ENCODE peak calls at places on chromosomes 4 and X, in seven cellular contexts. U, V, A, Y, P, W and D are unnamed samples.

GRCh38 chr4:182022899-182023298 is 220.3 kb upstream of the TENM3 start:
- DNase-seq in U (no peak), V (no peak), A (no peak), Y (peak), P (no peak), W (no peak), D (no peak)

GRCh38 chr4:180041576-180041975 is 2201.6 kb upstream of the TENM3 start:
- DNase-seq in U (no peak), V (no peak), A (no peak), Y (no peak), P (no peak), W (no peak), D (no peak)

GRCh38 chrX:18566748-18567147 is 105.2 kb downstream of the RS1 start:
- DNase-seq in U (no peak), V (no peak), A (no peak), Y (no peak), P (no peak), W (no peak), D (no peak)

GRCh38 chr4:42399393-42399792 is 2.1 kb downstream of the SHISA3 start:
- DNase-seq in U (no peak), V (no peak), A (no peak), Y (no peak), P (no peak), W (no peak), D (no peak)

GRCh38 chr4:29927895-29928294 is 792.3 kb upstream of the PCDH7 start:
- DNase-seq in U (no peak), V (no peak), A (no peak), Y (no peak), P (no peak), W (no peak), D (no peak)

GRCh38 chr4:7121861-7122653 is 54.2 kb upstream of the GRPEL1 start:
- DNase-seq in U (no peak), V (no peak), A (no peak), Y (no peak), P (no peak), W (no peak), D (no peak)

GRCh38 chrX:56248492-56248891 is 16.3 kb downstream of the KLF8 start:
- DNase-seq in U (no peak), V (peak), A (peak), Y (peak), P (no peak), W (peak), D (peak)

GRCh38 chr4:151865744-151866143 is 104.9 kb upstream of the GATB start:
- DNase-seq in U (no peak), V (no peak), A (no peak), Y (no peak), P (no peak), W (no peak), D (no peak)

GRCh38 chr4:8586246-8586645 is 6.1 kb downstream of the GPR78 start:
- DNase-seq in U (no peak), V (no peak), A (no peak), Y (no peak), P (no peak), W (no peak), D (no peak)
- H3K4me3 ChIP-seq in U (no peak), V (no peak), A (no peak), Y (no peak), P (no peak), W (no peak), D (no peak)

DNA sequence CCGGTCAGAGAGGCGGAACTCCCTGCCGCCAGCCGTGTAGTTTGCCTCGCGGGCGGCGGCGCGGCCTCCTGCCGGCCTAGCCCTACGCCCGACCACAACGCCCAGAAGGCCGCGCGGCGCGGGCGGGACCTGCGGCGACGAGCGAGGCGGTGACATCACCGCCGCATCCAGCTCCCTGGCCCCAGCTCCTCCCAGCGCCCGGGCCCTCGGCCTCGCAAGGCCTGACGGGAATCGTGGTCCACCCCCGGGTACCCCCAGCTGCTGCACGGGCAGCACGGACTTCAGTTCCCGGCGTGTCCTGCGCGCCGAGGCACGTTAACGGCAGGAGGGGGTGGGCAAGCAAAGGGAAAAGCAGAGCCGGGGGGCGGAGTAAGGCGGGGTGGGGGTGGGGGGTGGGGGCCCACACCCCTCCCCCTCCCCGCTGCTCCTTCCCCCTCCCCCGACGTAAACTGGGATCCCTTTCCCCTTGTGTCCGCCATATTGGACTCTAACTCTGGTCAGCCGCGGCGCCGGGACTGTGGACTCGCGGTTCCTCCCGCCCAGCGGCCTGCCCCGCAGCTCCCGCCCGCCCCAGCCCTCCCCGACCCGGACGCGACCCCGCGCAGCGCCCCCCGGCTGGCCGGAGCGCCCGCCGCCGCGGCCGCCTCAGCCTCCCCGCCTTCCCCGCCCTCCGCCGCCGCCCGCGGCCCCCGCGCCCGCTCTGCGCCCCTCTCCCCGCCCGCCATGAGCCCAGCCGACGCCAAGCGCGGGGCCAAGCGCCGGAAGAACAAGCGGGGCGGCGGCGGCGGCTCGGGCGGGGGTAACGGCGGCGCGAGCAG is at the start of gene FAM193A:
- DNase-seq in U (peak), V (peak), A (peak), Y (peak), P (peak), W (peak), D (peak)
- TF ChIP-seq POLR2A in U (no peak), V (no peak), A (no peak), Y (peak), P (peak), W (no peak), D (no peak)

GRCh38 chr4:148443550-148444295 is 1.5 kb upstream of the NR3C2 start:
- DNase-seq in U (no peak), V (no peak), A (no peak), Y (no peak), P (no peak), W (peak), D (peak)

GRCh38 chr4:148444296-148445070 is 2.3 kb upstream of the NR3C2 start:
- DNase-seq in U (no peak), V (peak), A (no peak), Y (no peak), P (no peak), W (peak), D (peak)

GRCh38 chr4:148445071-148445902 is 3.1 kb upstream of the NR3C2 start:
- DNase-seq in U (peak), V (peak), A (peak), Y (no peak), P (no peak), W (peak), D (peak)

GRCh38 chr4:148445903-148446261 is 3.7 kb upstream of the NR3C2 start:
- DNase-seq in U (no peak), V (no peak), A (no peak), Y (no peak), P (no peak), W (no peak), D (no peak)

GRCh38 chr4:148447672-148448071 is 5.5 kb upstream of the NR3C2 start:
- DNase-seq in U (no peak), V (no peak), A (no peak), Y (no peak), P (no peak), W (no peak), D (no peak)
- H3K4me3 ChIP-seq in U (no peak), V (no peak), A (no peak), Y (no peak), P (peak), W (no peak), D (no peak)

DNA sequence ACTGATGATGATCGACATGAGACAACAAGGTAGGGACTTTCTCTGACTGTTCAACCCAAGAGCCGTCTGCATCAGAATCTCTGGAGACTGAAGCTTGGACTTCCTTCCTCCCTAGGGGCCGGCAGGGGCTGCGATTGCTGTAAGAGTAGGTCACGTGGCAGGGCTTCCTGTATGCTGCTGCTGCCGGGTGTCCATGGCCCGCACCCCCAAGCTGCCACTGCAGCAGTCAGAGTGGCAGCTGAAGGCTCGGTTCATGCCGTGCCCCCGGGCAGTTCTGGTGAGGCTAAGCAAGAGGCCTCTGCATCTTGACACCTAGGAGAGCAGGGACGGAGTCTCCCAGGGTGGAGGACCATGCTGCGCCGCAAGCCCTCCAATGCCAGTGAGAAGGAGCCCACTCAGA is at the start of gene SASH3:
- DNase-seq in U (peak), V (no peak), A (no peak), Y (no peak), P (no peak), W (peak), D (peak)
- TF ChIP-seq POLR2A in U (no peak), V (no peak), A (no peak), Y (no peak), P (no peak), W (no peak), D (no peak)

DNA sequence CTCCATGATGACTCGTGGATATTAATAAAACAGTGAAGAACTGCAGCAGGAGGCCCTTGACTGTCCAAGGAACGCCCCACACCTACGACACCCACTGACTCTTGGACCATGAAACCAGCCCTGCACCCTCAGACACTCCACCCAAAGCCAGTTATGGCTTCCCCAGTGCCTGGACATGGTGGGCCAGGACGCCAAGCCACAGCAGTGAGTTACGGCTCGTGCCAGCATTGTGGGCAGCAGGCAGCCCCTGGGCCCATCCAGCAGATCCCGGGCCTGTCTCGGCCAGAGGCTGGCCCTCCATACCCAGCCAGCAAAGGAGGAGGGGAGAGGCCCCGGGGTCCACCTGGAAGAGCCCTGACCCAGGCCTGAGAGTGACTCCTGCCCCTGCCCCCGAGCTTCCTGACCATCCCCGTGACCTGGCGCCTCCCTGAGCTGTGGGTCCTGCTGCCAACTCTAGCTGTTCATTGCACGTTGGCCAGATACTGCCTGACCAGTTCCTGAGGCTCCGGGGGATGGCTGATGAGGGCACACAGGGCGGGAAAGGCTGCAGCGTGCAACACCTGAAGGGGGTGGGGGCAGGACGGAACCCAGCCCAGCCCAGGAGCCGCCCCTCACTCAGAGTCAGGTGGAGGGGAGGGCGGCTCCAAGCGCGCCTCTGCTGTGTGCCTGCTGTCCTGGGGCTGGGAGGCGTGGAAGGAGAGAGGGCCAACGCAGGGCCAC is 816 bp downstream of the SLC49A3 start:
- DNase-seq in U (no peak), V (no peak), A (no peak), Y (no peak), P (no peak), W (peak), D (no peak)
- H3K4me3 ChIP-seq in U (peak), V (peak), A (peak), Y (no peak), P (peak), W (peak), D (no peak)

GRCh38 chr4:52058275-52058674 is 7.2 kb downstream of the SPATA18 start:
- DNase-seq in U (no peak), V (no peak), A (no peak), Y (no peak), P (no peak), W (no peak), D (no peak)
- TF ChIP-seq POLR2A in U (no peak), V (no peak), A (no peak), Y (no peak), P (no peak), W (no peak), D (no peak)

DNA sequence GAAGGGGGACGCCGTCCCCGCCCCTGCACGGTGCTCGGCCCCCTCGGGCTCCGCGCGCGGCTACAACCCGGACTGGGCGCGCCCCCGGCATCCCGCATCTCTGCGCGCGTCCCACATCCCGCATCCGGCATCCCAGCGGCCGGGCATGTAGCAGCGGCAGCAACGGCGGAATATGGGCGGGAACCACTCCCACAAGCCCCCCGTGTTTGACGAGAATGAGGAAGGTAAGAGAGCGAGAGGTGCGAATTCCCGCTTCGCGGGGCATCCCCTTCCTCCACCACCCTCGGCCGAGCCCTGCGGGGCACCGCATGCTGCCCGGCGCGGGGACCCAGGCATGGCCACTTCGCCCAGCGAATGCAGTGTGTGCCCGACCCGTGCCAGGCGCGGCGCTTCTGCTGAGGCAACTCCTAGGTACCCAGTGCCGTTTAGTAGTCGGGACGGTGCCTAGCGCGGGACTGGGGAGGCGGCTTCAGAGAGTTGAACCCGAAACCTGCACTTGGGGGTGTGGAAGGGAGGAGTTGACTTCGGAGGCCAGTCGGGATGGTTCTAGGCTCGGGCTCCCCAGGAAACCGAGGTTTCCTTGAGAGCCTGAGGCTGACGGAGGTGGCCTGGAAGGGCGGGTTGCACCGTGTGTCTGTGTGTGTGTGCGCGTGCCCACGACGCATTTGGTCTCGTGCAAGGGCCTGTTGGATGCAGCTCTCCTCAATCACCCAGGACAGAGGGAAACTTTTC is 578 bp downstream of the STK32B start:
- DNase-seq in U (no peak), V (no peak), A (no peak), Y (peak), P (peak), W (peak), D (peak)
- H3K4me3 ChIP-seq in U (peak), V (no peak), A (peak), Y (peak), P (peak), W (peak), D (peak)

GRCh38 chr4:139085141-139085540 is 69.6 kb downstream of the NOCT start:
- DNase-seq in U (no peak), V (no peak), A (no peak), Y (peak), P (no peak), W (no peak), D (no peak)

GRCh38 chr4:139084425-139085093 is 69.0 kb downstream of the NOCT start:
- DNase-seq in U (no peak), V (no peak), A (no peak), Y (no peak), P (no peak), W (no peak), D (no peak)

GRCh38 chr4:139083533-139084424 is 68.2 kb downstream of the NOCT start:
- DNase-seq in U (peak), V (peak), A (peak), Y (peak), P (peak), W (peak), D (peak)

GRCh38 chr4:139078926-139079325 is 63.3 kb downstream of the NOCT start:
- DNase-seq in U (no peak), V (no peak), A (no peak), Y (no peak), P (no peak), W (no peak), D (no peak)

DNA sequence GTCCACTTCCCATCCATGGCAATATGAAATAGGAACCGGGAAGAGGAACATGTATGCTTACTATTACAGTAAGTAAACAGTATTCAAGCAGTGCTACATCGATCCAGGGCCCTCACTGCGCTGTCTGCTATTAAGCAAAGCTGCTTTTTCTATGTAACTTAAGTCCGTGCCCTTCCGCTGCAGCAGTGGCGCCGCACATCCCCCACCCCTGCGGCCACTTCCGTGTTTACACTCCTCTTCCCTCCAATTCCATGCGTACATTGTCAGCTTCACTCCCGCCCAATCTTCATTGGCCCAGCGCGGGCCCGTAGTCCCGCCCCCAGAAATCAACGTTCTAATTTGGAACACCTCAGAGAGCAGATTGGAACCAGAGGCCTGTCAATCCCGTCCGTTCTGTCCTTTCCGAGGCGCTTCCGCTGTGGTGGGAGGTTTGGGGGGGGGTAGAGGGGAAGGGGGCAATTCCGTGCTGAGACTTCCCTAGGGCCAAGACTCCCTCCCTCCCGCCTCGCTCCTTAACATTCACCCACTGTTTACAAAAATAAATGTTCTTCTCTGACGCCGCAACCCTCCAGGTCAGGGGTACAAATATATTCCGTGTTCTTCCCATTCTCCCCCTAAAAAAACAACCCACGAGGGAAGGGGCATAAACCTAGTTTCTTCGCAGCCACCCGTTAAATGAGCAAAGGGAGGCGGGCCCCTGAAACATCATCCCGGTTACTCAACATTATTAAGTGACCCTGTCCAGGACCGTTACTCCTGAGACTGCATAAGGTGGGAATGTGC is 67.4 kb downstream of the NOCT start:
- DNase-seq in U (peak), V (peak), A (peak), Y (peak), P (peak), W (peak), D (peak)
- TF ChIP-seq POLR2A in U (peak), V (peak), A (no peak), Y (no peak), P (no peak), W (peak), D (no peak)

DNA sequence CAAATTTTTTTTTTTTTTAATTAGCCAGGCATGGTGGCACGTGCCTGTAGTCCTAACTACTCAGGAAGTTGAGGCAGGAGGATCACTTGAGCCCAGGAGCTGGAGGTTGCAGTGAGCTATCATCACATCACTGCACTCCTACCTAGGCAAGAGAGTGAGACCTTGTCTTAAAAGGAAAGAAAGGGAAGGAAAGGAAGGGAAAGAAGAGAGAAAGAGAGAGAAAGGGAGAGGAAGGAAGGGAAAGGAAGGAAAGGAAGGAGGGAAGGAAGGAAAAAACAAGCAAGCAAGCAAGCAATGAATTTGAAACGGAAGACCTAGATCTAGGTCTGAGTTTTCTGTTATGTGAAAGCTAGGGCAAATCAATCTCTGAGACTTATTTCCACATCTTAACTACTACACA is 4.7 kb downstream of the HAUS3 start:
- DNase-seq in U (no peak), V (no peak), A (no peak), Y (no peak), P (no peak), W (no peak), D (no peak)
- H3K4me3 ChIP-seq in U (no peak), V (no peak), A (no peak), Y (no peak), P (no peak), W (no peak), D (no peak)

DNA sequence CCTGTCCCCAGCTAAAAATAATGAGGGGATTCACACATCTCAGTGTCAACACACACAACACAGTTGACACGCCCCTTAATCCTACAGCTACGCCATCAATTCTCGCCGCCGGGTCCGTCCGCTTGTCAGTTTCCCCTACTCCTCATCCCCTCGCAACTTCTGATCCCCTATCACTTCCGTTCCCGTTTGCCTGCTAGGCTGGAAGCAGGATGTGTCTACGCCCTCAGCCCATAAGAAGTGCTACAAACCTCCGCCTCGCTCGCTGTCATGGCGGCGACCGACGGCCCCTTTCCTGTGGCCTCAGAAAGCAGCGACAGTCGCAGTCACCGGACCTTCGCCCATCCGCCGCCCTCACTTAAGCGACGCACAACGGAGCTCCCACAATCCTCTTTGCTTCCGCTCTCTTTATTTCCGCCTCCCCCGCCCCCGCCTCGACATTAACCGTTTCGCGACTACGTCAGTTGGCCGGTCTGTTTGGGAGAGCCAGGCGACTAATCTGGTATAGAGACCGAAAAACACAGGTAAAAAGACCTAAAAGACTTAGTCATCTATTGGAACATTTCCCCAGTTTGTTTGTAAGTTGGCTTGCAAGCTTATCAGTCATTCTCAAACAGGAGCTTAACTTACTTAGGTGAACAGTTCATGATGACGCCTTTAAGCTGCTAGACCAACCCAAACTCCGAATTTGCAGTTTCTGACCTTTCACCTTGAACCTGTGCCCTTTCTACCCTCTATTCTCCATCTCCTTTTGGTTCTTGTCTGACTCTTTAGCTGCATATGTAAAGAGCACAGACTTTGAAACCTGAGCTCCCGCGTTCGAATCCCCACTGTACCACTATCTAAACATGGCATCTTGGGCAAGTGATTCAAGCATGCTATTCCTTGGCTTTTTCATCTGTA is at the start of gene SLC25A53:
- DNase-seq in U (peak), V (peak), A (peak), Y (peak), P (peak), W (peak), D (peak)
- TF ChIP-seq POLR2A in U (peak), V (peak), A (no peak), Y (peak), P (no peak), W (no peak), D (no peak)